ENCODE peak calls at places on chromosomes 2 and 18, in six cellular contexts. O is aorta; J is right lobe of liver; R is ovary; D is adrenal gland; N is CD4-positive, CD25-positive, alpha-beta regulatory T cell. V is an unnamed sample. For H3K4me1 and H3K27me3, the result is how much of the 10 kb centered on the place peaks cover.

GRCh38 chr2:134576478-134576877 is 142.3 kb downstream of the TMEM163 start:
- DNase-seq in O (no peak), J (no peak), R (no peak), D (no peak), N (peak), V (no peak)

GRCh38 chr2:171208648-171209047 is 48.0 kb upstream of the TLK1 start:
- DNase-seq in O (no peak), J (no peak), R (no peak), D (no peak), N (no peak), V (no peak)

GRCh38 chr18:10086458-10086857 is 172.6 kb downstream of the VAPA start:
- DNase-seq in O (no peak), J (no peak), R (no peak), D (no peak), N (no peak), V (no peak)

GRCh38 chr2:55842009-55842408 is 81.6 kb downstream of the EFEMP1 start:
- DNase-seq in O (no peak), J (no peak), R (no peak), D (no peak), N (no peak), V (no peak)

GRCh38 chr18:68840554-68841263 is 42.8 kb downstream of the CCDC102B start:
- DNase-seq in O (peak), J (no peak), R (no peak), D (peak), N (no peak), V (no peak)

GRCh38 chr2:20596973-20597867 is 53.7 kb downstream of the HS1BP3 start:
- DNase-seq in O (peak), J (peak), R (peak), D (peak), N (no peak), V (peak)

GRCh38 chr2:31202833-31203232 is 14.5 kb downstream of the CAPN14 start:
- DNase-seq in O (no peak), J (no peak), R (no peak), D (no peak), N (no peak), V (no peak)

GRCh38 chr2:188798159-188798558 is 176.0 kb upstream of the COL3A1 start:
- DNase-seq in O (no peak), J (no peak), R (no peak), D (no peak), N (no peak), V (no peak)

GRCh38 chr2:3195865-3196504 is 181.6 kb downstream of the EIPR1 start:
- DNase-seq in O (peak), J (no peak), R (no peak), D (no peak), N (no peak), V (no peak)

GRCh38 chr18:69400976-69401474 is 337 bp downstream of the DOK6 start:
- DNase-seq in O (peak), J (peak), R (peak), D (no peak), N (no peak), V (no peak)

GRCh38 chr2:30796723-30797122 is 10.5 kb downstream of the CAPN13 start:
- DNase-seq in O (no peak), J (no peak), R (no peak), D (no peak), N (no peak), V (no peak)

GRCh38 chr2:49948091-49948490 is 793.8 kb upstream of the FSHR start:
- DNase-seq in O (no peak), J (no peak), R (no peak), D (no peak), N (no peak), V (no peak)

GRCh38 chr2:170026361-170026760 is 151.6 kb upstream of the MYO3B start:
- DNase-seq in O (no peak), J (no peak), R (no peak), D (no peak), N (no peak), V (no peak)

GRCh38 chr2:467892-468630 is 180.2 kb upstream of the ALKAL2 start:
- DNase-seq in O (no peak), J (no peak), R (no peak), D (no peak), N (no peak), V (no peak)

GRCh38 chr18:60910534-60910933 is 422.7 kb upstream of the CDH20 start:
- DNase-seq in O (no peak), J (no peak), R (no peak), D (no peak), N (no peak), V (no peak)

GRCh38 chr18:59211629-59212028 is 8.3 kb upstream of the GRP start:
- DNase-seq in O (no peak), J (no peak), R (no peak), D (no peak), N (no peak), V (no peak)

GRCh38 chr2:190407662-190408537 is at the start of gene MFSD6:
- DNase-seq in O (peak), J (peak), R (peak), D (peak), N (no peak), V (no peak)

GRCh38 chr2:172445851-172446250 is 18.5 kb downstream of the ITGA6 start:
- DNase-seq in O (no peak), J (no peak), R (no peak), D (no peak), N (no peak), V (no peak)

GRCh38 chr2:172021955-172022354 is 22.2 kb downstream of the METAP1D start:
- DNase-seq in O (no peak), J (no peak), R (no peak), D (no peak), N (no peak), V (no peak)

GRCh38 chr2:238165288-238165921 is 6.6 kb downstream of the ERFE start:
- DNase-seq in O (peak), J (no peak), R (peak), D (no peak), N (no peak), V (no peak)

GRCh38 chr18:13527256-13527655 is 199.1 kb downstream of the FAM210A start:
- DNase-seq in O (no peak), J (no peak), R (no peak), D (no peak), N (no peak), V (no peak)

GRCh38 chr2:188975497-188976102 is 1.4 kb downstream of the COL3A1 start:
- DNase-seq in O (peak), J (no peak), R (peak), D (peak), N (no peak), V (peak)

GRCh38 chr2:195659114-195659513 is 2.1 kb downstream of the SLC39A10 start:
- DNase-seq in O (no peak), J (no peak), R (no peak), D (no peak), N (peak), V (no peak)

GRCh38 chr18:45221363-45221762 is 393.9 kb upstream of the SLC14A2 start:
- DNase-seq in O (no peak), J (no peak), R (no peak), D (no peak), N (no peak), V (no peak)

GRCh38 chr2:200523158-200523557 is 2.8 kb upstream of the SGO2 start:
- DNase-seq in O (no peak), J (no peak), R (no peak), D (no peak), N (no peak), V (no peak)

GRCh38 chr2:95001117-95001551 is 24.4 kb upstream of the MAL start:
- DNase-seq in O (no peak), J (no peak), R (no peak), D (no peak), N (no peak), V (no peak)

GRCh38 chr18:10419420-10420103 is 34.9 kb upstream of the APCDD1 start:
- DNase-seq in O (no peak), J (no peak), R (no peak), D (no peak), N (no peak), V (no peak)

GRCh38 chr2:9802576-9802993 is 40.7 kb upstream of the TAF1B start:
- DNase-seq in O (no peak), J (no peak), R (no peak), D (no peak), N (no peak), V (no peak)

GRCh38 chr2:84832772-84833461 is 48.0 kb downstream of the TRABD2A start:
- DNase-seq in O (peak), J (peak), R (no peak), D (peak), N (peak), V (peak)

GRCh38 chr18:31248783-31249521 is 69.0 kb upstream of the DSG1 start:
- DNase-seq in O (no peak), J (no peak), R (no peak), D (no peak), N (no peak), V (no peak)

GRCh38 chr2:37526323-37526722 is 145.1 kb downstream of the CDC42EP3 start:
- DNase-seq in O (no peak), J (no peak), R (no peak), D (no peak), N (no peak), V (no peak)

GRCh38 chr18:22385718-22386117 is 32.0 kb downstream of the CTAGE1 start:
- DNase-seq in O (no peak), J (no peak), R (no peak), D (no peak), N (no peak), V (no peak)

GRCh38 chr2:65396348-65397026 is 35.9 kb downstream of the SPRED2 start:
- DNase-seq in O (no peak), J (no peak), R (no peak), D (no peak), N (no peak), V (no peak)

GRCh38 chr2:101960903-101961286 is 30.9 kb upstream of the IL1R2 start:
- DNase-seq in O (no peak), J (peak), R (no peak), D (no peak), N (no peak), V (no peak)

GRCh38 chr2:101961287-101962242 is 30.2 kb upstream of the IL1R2 start:
- DNase-seq in O (peak), J (peak), R (peak), D (peak), N (no peak), V (peak)

GRCh38 chr2:101967826-101968498 is 23.8 kb upstream of the IL1R2 start:
- DNase-seq in O (no peak), J (no peak), R (no peak), D (no peak), N (no peak), V (peak)

GRCh38 chr2:101962243-101962809 is 29.4 kb upstream of the IL1R2 start:
- DNase-seq in O (no peak), J (no peak), R (no peak), D (no peak), N (no peak), V (no peak)

GRCh38 chr2:101963198-101963597 is 28.6 kb upstream of the IL1R2 start:
- DNase-seq in O (no peak), J (no peak), R (no peak), D (no peak), N (no peak), V (no peak)
- H3K4me1 ChIP-seq in O (under half), J (under half), R (under half), D (under half), N (under half), V (under half)

GRCh38 chr2:176138526-176139169 is 9.1 kb downstream of the HOXD8 start:
- DNase-seq in O (no peak), J (no peak), R (peak), D (peak), N (no peak), V (peak)
- H3K27me3 ChIP-seq in O (under half), J (under half), R (under half), D (under half), N (half or more), V (under half)

GRCh38 chr18:48877941-48878340 is 72.8 kb downstream of the SMAD7 start:
- DNase-seq in O (no peak), J (no peak), R (no peak), D (no peak), N (no peak), V (no peak)
- H3K4me1 ChIP-seq in O (under half), J (under half), R (under half), D (under half), N (under half), V (under half)

GRCh38 chr18:7367336-7367735 is 136.4 kb downstream of the LRRC30 start:
- DNase-seq in O (no peak), J (no peak), R (no peak), D (no peak), N (no peak), V (no peak)

GRCh38 chr18:7369006-7369405 is 138.1 kb downstream of the LRRC30 start:
- DNase-seq in O (no peak), J (no peak), R (no peak), D (no peak), N (no peak), V (no peak)

GRCh38 chr18:7370375-7370774 is 139.5 kb downstream of the LRRC30 start:
- DNase-seq in O (no peak), J (peak), R (no peak), D (no peak), N (no peak), V (no peak)

GRCh38 chr18:7366597-7366996 is 135.7 kb downstream of the LRRC30 start:
- DNase-seq in O (no peak), J (no peak), R (no peak), D (no peak), N (no peak), V (no peak)

DNA sequence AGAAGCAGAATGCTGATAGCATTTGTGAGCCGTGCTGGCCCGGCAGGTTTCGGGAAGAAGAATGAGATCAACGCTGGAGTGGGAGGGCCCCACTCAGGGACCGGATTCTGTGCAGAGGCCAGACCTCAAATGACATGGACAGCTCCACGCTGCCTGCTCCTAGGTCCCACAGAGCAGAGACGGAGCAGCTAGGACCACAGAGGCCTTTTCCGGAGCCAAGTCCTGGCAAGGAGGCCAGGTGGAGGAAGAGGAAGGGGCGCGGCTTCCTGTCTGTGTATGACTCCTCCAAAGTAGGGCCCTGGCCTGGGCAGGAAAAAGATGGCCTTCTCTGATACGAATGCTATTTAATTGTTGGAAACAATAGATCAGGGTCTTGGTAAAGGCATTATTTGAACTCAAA is 139.9 kb downstream of the LRRC30 start:
- DNase-seq in O (no peak), J (peak), R (no peak), D (peak), N (no peak), V (peak)
- H3K27me3 ChIP-seq in O (under half), J (under half), R (under half), D (under half), N (under half), V (under half)

DNA sequence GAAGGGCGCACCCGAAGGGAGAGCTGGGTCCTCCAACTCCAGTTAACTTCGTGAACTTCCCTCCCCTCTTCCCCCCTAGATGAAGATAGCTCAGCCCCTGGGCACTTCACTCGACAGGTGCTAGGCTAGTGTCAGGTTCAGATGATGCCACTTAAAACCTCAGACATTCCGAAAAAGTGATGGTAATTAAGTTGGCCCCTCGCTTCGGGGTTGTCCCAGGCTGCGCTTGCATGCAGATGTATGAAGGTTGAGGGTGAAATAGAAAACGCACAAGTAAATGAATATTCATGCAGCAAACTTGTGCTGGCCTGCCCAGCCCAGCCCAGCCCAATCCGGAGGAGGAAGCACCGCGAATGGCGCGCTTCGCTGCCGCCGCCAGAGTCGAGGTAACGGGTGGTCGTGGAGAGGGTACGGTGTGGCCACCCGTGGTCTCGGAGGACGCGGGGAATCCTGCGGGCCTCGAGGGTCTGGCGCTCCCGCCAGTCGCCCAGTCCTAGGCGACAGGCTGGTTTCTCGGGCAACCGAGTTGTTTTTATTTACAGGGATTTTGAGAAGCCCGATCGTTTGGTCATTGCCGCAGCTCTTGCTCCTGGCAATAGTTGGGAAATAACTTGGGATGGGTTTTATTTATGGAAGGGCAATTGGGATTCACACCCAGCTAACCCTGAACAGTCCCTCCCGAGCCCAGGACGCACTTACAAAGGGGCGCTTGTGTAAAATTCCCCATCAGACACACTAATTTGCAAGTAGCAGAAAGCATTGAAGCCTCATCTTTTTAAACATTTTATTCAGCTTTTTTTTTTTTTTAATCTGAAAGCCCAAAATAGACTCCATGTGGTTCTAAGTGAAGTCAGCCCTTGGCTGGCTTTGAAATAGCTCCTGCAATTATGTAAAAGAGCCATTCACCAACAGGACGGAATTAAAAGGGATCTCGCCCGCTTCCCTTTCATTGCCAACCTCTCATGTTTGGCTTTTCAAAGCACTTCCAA is 3.3 kb upstream of the GBX2 start:
- DNase-seq in O (no peak), J (no peak), R (no peak), D (no peak), N (no peak), V (no peak)
- H3K4me1 ChIP-seq in O (under half), J (under half), R (under half), D (under half), N (under half), V (half or more)